ENCODE peak calls at places on chromosomes 1 and 21, in nine cellular contexts. G, Q, D, C, U, L, K, H and E are unnamed samples.

GRCh38 chr1:207499573-207499972 is 3.6 kb downstream of the CR1 start:
- DNase-seq in U (peak; percentile 66), K (peak; percentile 64), C (peak; percentile 25), Q (peak; percentile 77), D (peak; percentile 46), G (peak; percentile 72), L (peak; percentile 20), H (peak; percentile 59), E (no peak)

GRCh38 chr1:152654110-152654509 is 9.1 kb upstream of the LCE2D start:
- DNase-seq in Q (peak; percentile 1), C (peak; percentile 19), K (no peak), L (no peak), U (no peak), G (peak; percentile 82), H (peak; percentile 32), D (no peak), E (no peak)

GRCh38 chr1:184810735-184811316 is 56.2 kb upstream of the EDEM3 start:
- DNase-seq in K (no peak), G (no peak), L (no peak), D (no peak), C (no peak), Q (no peak), U (no peak), H (no peak), E (peak; percentile 83)

GRCh38 chr1:97806336-97806735 is 114.5 kb downstream of the DPYD start:
- DNase-seq in Q (no peak), D (no peak), H (no peak), K (no peak), L (no peak), G (no peak), C (no peak), U (no peak), E (no peak)

GRCh38 chr1:186750250-186750649 is 70.0 kb upstream of the PTGS2 start:
- DNase-seq in L (no peak), U (no peak), Q (no peak), H (no peak), C (peak; percentile 54), G (no peak), D (no peak), K (no peak), E (no peak)

GRCh38 chr1:97816927-97817326 is 103.9 kb downstream of the DPYD start:
- DNase-seq in H (no peak), Q (no peak), G (no peak), U (no peak), C (no peak), D (no peak), L (no peak), K (no peak), E (no peak)

GRCh38 chr1:160107512-160107911 is 8.0 kb upstream of the ATP1A2 start:
- DNase-seq in U (no peak), L (no peak), G (no peak), Q (no peak), K (no peak), H (no peak), C (no peak), D (no peak), E (no peak)

GRCh38 chr1:17098440-17099317 is 20.6 kb downstream of the PADI2 start:
- DNase-seq in Q (no peak), G (no peak), L (no peak), H (no peak), K (no peak), C (no peak), D (peak; percentile 46), U (no peak), E (no peak)

GRCh38 chr1:89881415-89882058 is 60.7 kb downstream of the LRRC8D start:
- DNase-seq in K (peak; percentile 5), L (no peak), U (no peak), G (no peak), Q (no peak), C (no peak), D (no peak), H (no peak), E (no peak)

GRCh38 chr1:209601809-209602657 is 18.5 kb downstream of the CAMK1G start:
- DNase-seq in Q (peak; percentile 47), D (no peak), C (no peak), K (no peak), H (peak; percentile 52), G (peak; percentile 17), L (peak; percentile 16), U (no peak), E (no peak)

GRCh38 chr21:34818663-34819158 is 149.9 kb downstream of the CLIC6 start:
- DNase-seq in D (no peak), H (no peak), Q (no peak), K (no peak), L (no peak), C (no peak), G (no peak), U (no peak), E (no peak)
- H3K4me1 ChIP-seq in D (peaks cover 7% of the 10 kb centered on the region), H (peaks cover 31% of the 10 kb centered on the region), Q (peaks cover 14% of the 10 kb centered on the region), K (no peaks in the 10 kb centered on the region), L (peaks cover 17% of the 10 kb centered on the region), C (peaks cover 82% of the 10 kb centered on the region), G (peaks cover 14% of the 10 kb centered on the region), U (no peaks in the 10 kb centered on the region), E (no peaks in the 10 kb centered on the region)

GRCh38 chr1:44547361-44547760 is 126.9 kb downstream of the TMEM53 start:
- DNase-seq in H (no peak), K (no peak), C (no peak), U (no peak), D (no peak), L (no peak), G (no peak), Q (no peak), E (no peak)
- H3K27me3 ChIP-seq in H (no peaks in the 10 kb centered on the region), K (peaks cover 9% of the 10 kb centered on the region), C (no peaks in the 10 kb centered on the region), U (peaks cover 11% of the 10 kb centered on the region), D (no peaks in the 10 kb centered on the region), L (peaks cover 20% of the 10 kb centered on the region), G (no peaks in the 10 kb centered on the region), Q (peaks cover 97% of the 10 kb centered on the region), E (no peaks in the 10 kb centered on the region)

GRCh38 chr21:42227909-42228708 is 9.2 kb downstream of the ABCG1 start:
- DNase-seq in U (peak; percentile 91), L (peak; percentile 45), H (peak; percentile 64), G (no peak), C (peak; percentile 71), K (peak; percentile 85), D (peak; percentile 67), Q (peak; percentile 29), E (peak; percentile 84)
- H3K4me1 ChIP-seq in U (peaks cover 48% of the 10 kb centered on the region), L (no peaks in the 10 kb centered on the region), H (peaks cover 20% of the 10 kb centered on the region), G (no peaks in the 10 kb centered on the region), C (peaks cover 32% of the 10 kb centered on the region), K (peaks cover 31% of the 10 kb centered on the region), D (peaks cover 9% of the 10 kb centered on the region), Q (peaks cover 33% of the 10 kb centered on the region), E (no peaks in the 10 kb centered on the region)

GRCh38 chr21:35517848-35518247 is 468.7 kb upstream of the RUNX1 start:
- DNase-seq in D (no peak), C (no peak), L (no peak), H (no peak), G (no peak), Q (no peak), U (no peak), K (no peak), E (no peak)
- H3K27me3 ChIP-seq in D (no peaks in the 10 kb centered on the region), C (no peaks in the 10 kb centered on the region), L (no peaks in the 10 kb centered on the region), H (no peaks in the 10 kb centered on the region), G (no peaks in the 10 kb centered on the region), Q (no peaks in the 10 kb centered on the region), U (no peaks in the 10 kb centered on the region), K (no peaks in the 10 kb centered on the region), E (no peaks in the 10 kb centered on the region)

GRCh38 chr1:28160677-28161328 is 15.7 kb downstream of the PTAFR start:
- DNase-seq in D (no peak), C (no peak), K (no peak), L (peak; percentile 91), Q (no peak), U (no peak), H (no peak), G (no peak), E (no peak)
- H3K4me1 ChIP-seq in D (no peaks in the 10 kb centered on the region), C (peaks cover 17% of the 10 kb centered on the region), K (no peaks in the 10 kb centered on the region), L (peaks cover 8% of the 10 kb centered on the region), Q (no peaks in the 10 kb centered on the region), U (peaks cover 38% of the 10 kb centered on the region), H (no peaks in the 10 kb centered on the region), G (no peaks in the 10 kb centered on the region), E (no peaks in the 10 kb centered on the region)